ENCODE peak calls at places on chromosome 9, in six cellular contexts. G, O, S, A, Z and M are unnamed samples.

GRCh38 chr9:27535701-27536118 is 6.1 kb upstream of the MOB3B start:
- DNase-seq in A (no peak), Z (no peak), G (no peak), S (no peak), O (no peak), M (no peak)

GRCh38 chr9:2439957-2440356 is 181.6 kb upstream of the VLDLR start:
- DNase-seq in Z (no peak), A (no peak), G (no peak), S (no peak), O (no peak), M (no peak)

GRCh38 chr9:32698706-32699277 is 63.3 kb upstream of the TAF1L start:
- DNase-seq in Z (no peak), G (no peak), O (no peak), A (no peak), S (no peak), M (no peak)

GRCh38 chr9:129888809-129889460 is 53.7 kb downstream of the USP20 start:
- DNase-seq in Z (no peak), S (peak), O (no peak), G (no peak), A (no peak), M (no peak)

GRCh38 chr9:92911496-92912475 is 33.9 kb upstream of the ZNF484 start:
- DNase-seq in S (no peak), A (no peak), O (no peak), G (peak), Z (no peak), M (no peak)

GRCh38 chr9:100377015-100377414 is 24.3 kb upstream of the TEX10 start:
- DNase-seq in Z (no peak), G (no peak), O (no peak), S (no peak), A (no peak), M (no peak)

GRCh38 chr9:121819511-121820231 is 168.2 kb downstream of the DAB2IP start:
- DNase-seq in Z (peak), G (peak), O (no peak), S (no peak), A (peak), M (no peak)

GRCh38 chr9:73079326-73079725 is 72.3 kb upstream of the ANXA1 start:
- DNase-seq in G (no peak), S (no peak), A (no peak), O (no peak), Z (no peak), M (no peak)

GRCh38 chr9:78695521-78695920 is 398.6 kb downstream of the PSAT1 start:
- DNase-seq in G (no peak), Z (no peak), A (no peak), O (no peak), S (no peak), M (no peak)

GRCh38 chr9:95157491-95158151 is 159.9 kb downstream of the FANCC start:
- DNase-seq in S (no peak), A (no peak), Z (peak), O (peak), G (peak), M (peak)

GRCh38 chr9:70192707-70193106 is 66.1 kb upstream of the SMC5 start:
- DNase-seq in Z (no peak), O (no peak), G (no peak), S (no peak), A (no peak), M (no peak)

GRCh38 chr9:581673-582497 is 259.6 kb upstream of the DMRT1 start:
- DNase-seq in Z (no peak), S (no peak), O (no peak), G (peak), A (no peak), M (no peak)

GRCh38 chr9:841371-842209 is at the start of gene DMRT1:
- DNase-seq in A (no peak), G (no peak), Z (no peak), O (no peak), S (no peak), M (no peak)

GRCh38 chr9:92266486-92266885 is 27.0 kb downstream of the IARS1 start:
- DNase-seq in S (no peak), A (no peak), Z (no peak), O (no peak), G (peak), M (no peak)

GRCh38 chr9:88994820-88995180 is 3.5 kb downstream of the S1PR3 start:
- DNase-seq in S (no peak), A (peak), O (peak), G (peak), Z (no peak), M (no peak)

GRCh38 chr9:131446276-131446675 is 52.4 kb downstream of the PRRC2B start:
- DNase-seq in S (no peak), Z (no peak), A (no peak), G (no peak), O (no peak), M (no peak)

GRCh38 chr9:94920439-94920951 is 194.0 kb downstream of the AOPEP start:
- DNase-seq in A (no peak), O (peak), Z (no peak), S (no peak), G (peak), M (peak)

GRCh38 chr9:104503440-104503839 is 623 bp upstream of the OR13F1 start:
- DNase-seq in A (no peak), O (no peak), Z (no peak), S (no peak), G (no peak), M (no peak)

GRCh38 chr9:15529566-15530324 is 19.0 kb upstream of the PSIP1 start:
- DNase-seq in A (no peak), Z (no peak), O (no peak), G (no peak), S (no peak), M (no peak)

GRCh38 chr9:133880851-133881634 is 111.1 kb downstream of the VAV2 start:
- DNase-seq in S (no peak), A (no peak), O (peak), Z (no peak), G (peak), M (no peak)

GRCh38 chr9:113219972-113220371 is 1.1 kb downstream of the FKBP15 start:
- DNase-seq in G (peak), A (peak), S (no peak), Z (peak), O (no peak), M (no peak)

GRCh38 chr9:15423328-15423985 is 781 bp downstream of the SNAPC3 start:
- DNase-seq in A (no peak), G (peak), O (peak), S (peak), Z (peak), M (no peak)

GRCh38 chr9:114166103-114166470 is 10.8 kb downstream of the COL27A1 start:
- DNase-seq in S (no peak), G (no peak), Z (no peak), O (no peak), A (no peak), M (no peak)

GRCh38 chr9:14278291-14278721 is 35.6 kb downstream of the NFIB start:
- DNase-seq in S (no peak), A (no peak), Z (peak), O (peak), G (peak), M (no peak)

GRCh38 chr9:116000748-116001329 is 152.8 kb upstream of the PAPPA start:
- DNase-seq in O (peak), Z (no peak), S (no peak), G (peak), A (no peak), M (no peak)

GRCh38 chr9:131668439-131669233 is 71.2 kb downstream of the RAPGEF1 start:
- DNase-seq in G (peak), A (no peak), Z (peak), S (peak), O (peak), M (no peak)

GRCh38 chr9:68949271-68950000 is 64.5 kb downstream of the PRKACG start:
- DNase-seq in G (peak), O (peak), Z (no peak), S (peak), A (no peak), M (no peak)
- H3K4me3 ChIP-seq in G (no peak), O (no peak), Z (no peak), S (no peak), A (no peak), M (no peak)

GRCh38 chr9:111599092-111599947 is at the start of gene PTGR1:
- DNase-seq in G (peak), O (peak), A (peak), Z (peak), S (peak), M (no peak)

GRCh38 chr9:111597852-111598729 is 1.4 kb downstream of the PTGR1 start:
- DNase-seq in O (peak), S (peak), Z (peak), A (no peak), G (peak), M (no peak)

GRCh38 chr9:111598730-111599091 is 736 bp downstream of the PTGR1 start:
- DNase-seq in Z (peak), A (no peak), O (peak), S (peak), G (peak), M (no peak)

GRCh38 chr9:111601237-111602018 is 2.0 kb upstream of the PTGR1 start:
- DNase-seq in O (peak), A (no peak), S (no peak), G (peak), Z (no peak), M (no peak)

GRCh38 chr9:111599948-111600343 is 499 bp upstream of the PTGR1 start:
- DNase-seq in A (no peak), O (no peak), Z (no peak), G (no peak), S (no peak), M (no peak)
- H3K4me3 ChIP-seq in A (peak), O (peak), Z (peak), G (peak), S (no peak), M (peak)

DNA sequence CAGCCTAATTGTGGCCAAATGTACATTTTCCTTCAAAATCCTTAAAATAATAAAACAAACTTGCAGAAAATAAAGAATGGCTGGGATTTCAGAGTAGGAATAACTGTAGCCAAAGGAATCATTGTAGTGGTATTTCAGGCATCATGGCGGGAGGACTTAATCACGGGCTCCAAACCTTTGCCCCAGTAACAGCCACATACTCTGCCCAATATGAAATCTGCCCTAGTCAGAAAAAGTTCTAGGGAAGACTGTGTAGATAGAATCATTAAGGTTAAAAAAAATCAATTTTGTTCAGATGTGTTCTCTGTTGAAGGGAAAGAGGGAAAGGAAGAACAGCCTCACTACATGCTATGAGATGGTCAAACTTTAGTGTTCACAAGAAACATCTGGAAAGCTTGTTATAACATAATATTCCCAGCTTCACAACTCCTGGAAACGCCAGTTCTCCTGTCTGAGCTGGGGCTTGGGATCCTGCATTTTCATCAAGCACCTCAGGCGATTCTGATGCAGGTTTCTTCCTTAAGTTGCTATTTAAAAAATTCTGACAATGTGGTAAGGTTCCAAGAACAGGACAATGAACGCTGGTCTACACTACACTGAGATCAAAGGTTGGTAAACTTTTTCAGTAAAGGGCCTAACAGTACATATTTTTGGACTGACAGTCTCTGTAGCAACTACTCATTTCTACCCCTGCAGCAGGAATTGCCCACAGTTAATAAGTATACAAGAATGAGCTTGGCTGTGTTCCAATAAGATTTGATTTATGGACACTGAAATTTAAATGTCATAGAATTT is 87.9 kb downstream of the CEMIP2 start:
- DNase-seq in A (no peak), G (peak), S (no peak), O (peak), Z (peak), M (peak)
- H3K4me3 ChIP-seq in A (no peak), G (no peak), S (no peak), O (no peak), Z (no peak), M (no peak)

DNA sequence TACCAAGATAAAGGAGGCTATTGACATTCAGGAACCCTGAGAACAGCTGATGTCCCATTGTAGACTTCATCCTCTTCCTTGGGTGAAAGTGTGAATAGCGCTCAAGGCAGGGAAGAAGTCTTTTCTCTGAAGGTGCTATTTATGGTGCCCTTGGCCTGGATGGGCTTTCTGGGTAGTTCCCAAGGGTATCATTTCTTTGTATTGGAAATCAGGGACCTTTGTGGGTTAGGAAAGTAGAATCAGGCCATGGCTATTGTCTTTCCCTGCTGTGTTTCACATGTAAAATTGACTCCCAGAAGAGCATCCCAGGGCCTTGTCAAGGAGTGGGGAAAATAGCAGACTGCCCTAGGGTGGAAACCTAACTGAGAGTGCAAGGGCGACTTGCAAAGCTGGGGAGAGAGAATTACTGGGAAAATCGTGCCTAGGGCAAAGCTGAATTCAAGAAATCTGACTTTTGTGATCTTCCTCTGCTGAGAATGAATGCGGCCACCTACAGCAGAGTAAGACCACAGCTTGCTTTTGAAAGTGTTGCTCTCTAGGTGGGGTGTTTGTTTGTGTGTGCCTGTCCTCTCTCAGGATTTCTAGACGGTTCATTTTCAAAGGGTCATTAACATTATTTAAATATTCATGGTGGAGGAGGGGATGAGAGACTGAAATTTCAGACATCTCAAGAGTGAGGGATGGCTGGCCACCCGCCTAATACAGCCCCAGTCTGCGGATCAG is 160.6 kb downstream of the C9orf152 start:
- DNase-seq in G (no peak), O (no peak), S (no peak), A (no peak), Z (no peak), M (no peak)
- H3K4me3 ChIP-seq in G (peak), O (peak), S (no peak), A (no peak), Z (peak), M (peak)

DNA sequence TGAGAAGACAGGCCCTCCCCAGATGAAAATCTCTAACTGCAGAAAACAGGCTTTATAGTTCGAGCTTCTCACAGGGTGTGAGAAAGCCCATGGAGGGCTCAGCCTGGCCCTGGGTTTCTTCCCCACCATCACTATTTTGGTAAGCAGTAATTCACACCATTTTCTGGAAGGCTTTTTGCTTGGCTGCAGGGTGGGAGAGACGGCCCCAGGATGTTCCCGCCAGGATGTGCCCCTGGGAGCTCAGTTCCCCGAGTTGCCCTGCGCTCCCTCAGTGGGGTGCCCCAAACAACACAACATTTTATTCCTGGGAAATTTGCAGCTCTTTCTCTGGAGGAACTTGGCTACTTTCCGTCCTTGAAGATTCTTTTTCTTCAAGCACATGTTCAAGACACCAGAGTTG is 100.8 kb downstream of the HSD17B3 start:
- DNase-seq in S (no peak), G (no peak), O (no peak), A (no peak), Z (no peak), M (no peak)
- H3K4me3 ChIP-seq in S (no peak), G (no peak), O (no peak), A (no peak), Z (no peak), M (no peak)

GRCh38 chr9:30967484-30967883 is 1417.0 kb upstream of the ACO1 start:
- DNase-seq in Z (peak), A (no peak), O (peak), S (no peak), G (peak), M (no peak)
- H3K4me3 ChIP-seq in Z (no peak), A (no peak), O (no peak), S (no peak), G (no peak), M (no peak)

DNA sequence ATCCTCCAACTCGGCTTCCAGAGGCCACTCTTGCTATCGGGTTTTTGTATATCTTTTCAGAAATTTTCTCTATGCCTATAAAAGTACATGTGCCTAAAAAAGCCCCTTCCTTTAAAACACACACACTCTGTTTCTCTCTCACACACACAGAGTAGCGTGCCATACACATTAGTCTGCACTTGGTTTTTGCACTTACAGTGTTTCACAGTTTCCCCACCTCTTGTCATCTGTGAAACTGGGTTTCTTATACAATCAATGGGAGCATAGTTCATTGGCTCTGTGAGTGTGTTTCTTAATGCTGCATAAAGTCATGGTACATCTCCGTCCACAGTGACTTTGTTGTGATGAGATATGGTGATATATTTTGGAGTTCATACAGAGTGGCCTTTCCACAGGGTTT is 664 bp upstream of the IGFBPL1 start:
- DNase-seq in O (no peak), S (no peak), G (no peak), Z (no peak), A (no peak), M (no peak)
- H3K4me3 ChIP-seq in O (no peak), S (no peak), G (no peak), Z (no peak), A (no peak), M (no peak)